ENCODE peak calls at places on chromosomes 2 and 18, in seven cellular contexts. D is adrenal gland, R is body of pancreas, I is esophagus muscularis mucosa, A is tibial nerve, F is Peyer's patch, T is uterus. O is an unnamed sample. For H3K36me3, the result is how much of the 10 kb centered on the place peaks cover.

GRCh38 chr2:241224068-241224850 is 35.8 kb downstream of the ANO7 start:
- DNase-seq in D (peak), R (no peak), I (no peak), A (no peak), F (peak), T (no peak), O (peak)

GRCh38 chr2:188318161-188318749 is 26.6 kb downstream of the GULP1 start:
- DNase-seq in D (no peak), R (no peak), I (no peak), A (no peak), F (no peak), T (no peak), O (no peak)

GRCh38 chr2:240436626-240437180 is 1.2 kb downstream of the GPC1 start:
- DNase-seq in D (peak), R (no peak), I (no peak), A (no peak), F (peak), T (no peak), O (peak)

GRCh38 chr18:24831871-24832665 is 371.6 kb downstream of the HRH4 start:
- DNase-seq in D (no peak), R (no peak), I (no peak), A (no peak), F (no peak), T (no peak), O (no peak)

GRCh38 chr2:106160786-106161261 is 33.3 kb downstream of the UXS1 start:
- DNase-seq in D (peak), R (no peak), I (no peak), A (no peak), F (no peak), T (no peak), O (no peak)

GRCh38 chr18:71597219-71597618 is 946.9 kb downstream of the CBLN2 start:
- DNase-seq in D (no peak), R (no peak), I (no peak), A (no peak), F (no peak), T (no peak), O (no peak)

GRCh38 chr2:73944714-73945113 is 18.0 kb downstream of the DGUOK start:
- DNase-seq in D (no peak), R (no peak), I (no peak), A (no peak), F (no peak), T (no peak), O (no peak)

GRCh38 chr2:180679693-180680092 is 300.7 kb upstream of the UBE2E3 start:
- DNase-seq in D (no peak), R (no peak), I (no peak), A (no peak), F (no peak), T (no peak), O (no peak)

GRCh38 chr18:25594351-25594750 is 242.4 kb upstream of the ZNF521 start:
- DNase-seq in D (no peak), R (no peak), I (no peak), A (no peak), F (no peak), T (no peak), O (no peak)

GRCh38 chr2:128276878-128277675 is 41.6 kb downstream of the HS6ST1 start:
- DNase-seq in D (peak), R (no peak), I (no peak), A (no peak), F (peak), T (no peak), O (no peak)

GRCh38 chr18:4720498-4720897 is 265.4 kb upstream of the DLGAP1 start:
- DNase-seq in D (no peak), R (no peak), I (no peak), A (no peak), F (no peak), T (no peak), O (no peak)

GRCh38 chr2:205496777-205497176 is 185.5 kb upstream of the NRP2 start:
- DNase-seq in D (no peak), R (no peak), I (no peak), A (no peak), F (no peak), T (no peak), O (no peak)

GRCh38 chr2:27885656-27886055 is 4.5 kb downstream of the RBKS start:
- DNase-seq in D (no peak), R (no peak), I (no peak), A (no peak), F (no peak), T (no peak), O (no peak)

GRCh38 chr2:18752667-18753422 is 163.5 kb upstream of the NT5C1B start:
- DNase-seq in D (no peak), R (no peak), I (no peak), A (no peak), F (no peak), T (no peak), O (no peak)

GRCh38 chr2:230985519-230986231 is 10.2 kb upstream of the SPATA3 start:
- DNase-seq in D (no peak), R (no peak), I (no peak), A (no peak), F (no peak), T (no peak), O (no peak)

GRCh38 chr2:229679393-229680125 is 34.8 kb downstream of the DNER start:
- DNase-seq in D (no peak), R (no peak), I (no peak), A (no peak), F (no peak), T (no peak), O (no peak)

GRCh38 chr2:165032559-165032958 is 77.2 kb upstream of the SLC38A11 start:
- DNase-seq in D (no peak), R (no peak), I (no peak), A (no peak), F (no peak), T (no peak), O (no peak)

GRCh38 chr2:121534007-121534406 is 3.3 kb downstream of the RNU4ATAC start:
- DNase-seq in D (no peak), R (no peak), I (no peak), A (no peak), F (no peak), T (no peak), O (no peak)

GRCh38 chr18:686339-687111 is 25.9 kb downstream of the ENOSF1 start:
- DNase-seq in D (no peak), R (no peak), I (no peak), A (no peak), F (no peak), T (no peak), O (no peak)

GRCh38 chr2:122145805-122146204 is 390.4 kb downstream of the TSN start:
- DNase-seq in D (no peak), R (no peak), I (peak), A (no peak), F (no peak), T (no peak), O (no peak)

GRCh38 chr2:237614151-237614720 is 13.2 kb upstream of the LRRFIP1 start:
- DNase-seq in D (no peak), R (peak), I (no peak), A (no peak), F (no peak), T (no peak), O (no peak)

GRCh38 chr2:191927991-191928390 is 81.1 kb upstream of the CAVIN2 start:
- DNase-seq in D (no peak), R (no peak), I (no peak), A (no peak), F (no peak), T (no peak), O (no peak)

GRCh38 chr2:168190590-168191336 is 56.6 kb downstream of the STK39 start:
- DNase-seq in D (no peak), R (no peak), I (no peak), A (no peak), F (no peak), T (no peak), O (no peak)

GRCh38 chr2:218837495-218837894 is 5.9 kb upstream of the PRKAG3 start:
- DNase-seq in D (no peak), R (no peak), I (no peak), A (no peak), F (no peak), T (no peak), O (no peak)

GRCh38 chr18:11497585-11497984 is 111.8 kb upstream of the SLC35G4 start:
- DNase-seq in D (no peak), R (no peak), I (no peak), A (peak), F (no peak), T (no peak), O (no peak)

GRCh38 chr18:74652392-74652988 is 54.8 kb downstream of the ZNF407 start:
- DNase-seq in D (no peak), R (no peak), I (no peak), A (peak), F (no peak), T (no peak), O (no peak)

GRCh38 chr2:196336715-196337617 is 165.6 kb upstream of the STK17B start:
- DNase-seq in D (no peak), R (no peak), I (peak), A (peak), F (no peak), T (no peak), O (no peak)

GRCh38 chr18:50622865-50623393 is 63.0 kb downstream of the MAPK4 start:
- DNase-seq in D (no peak), R (no peak), I (no peak), A (no peak), F (no peak), T (no peak), O (no peak)

GRCh38 chr18:25503567-25504081 is 151.7 kb upstream of the ZNF521 start:
- DNase-seq in D (peak), R (peak), I (no peak), A (peak), F (no peak), T (peak), O (peak)

GRCh38 chr2:60414731-60415130 is 138.7 kb downstream of the BCL11A start:
- DNase-seq in D (no peak), R (no peak), I (no peak), A (no peak), F (no peak), T (no peak), O (no peak)

GRCh38 chr18:22503803-22504202 is 86.1 kb upstream of the CTAGE1 start:
- DNase-seq in D (peak), R (peak), I (no peak), A (no peak), F (no peak), T (peak), O (no peak)

GRCh38 chr2:240291940-240292574 is 143.4 kb upstream of the GPC1 start:
- DNase-seq in D (no peak), R (no peak), I (peak), A (no peak), F (no peak), T (no peak), O (no peak)

GRCh38 chr18:13292736-13293135 is 74.2 kb downstream of the LDLRAD4 start:
- DNase-seq in D (no peak), R (no peak), I (no peak), A (no peak), F (no peak), T (no peak), O (no peak)

GRCh38 chr2:239269173-239269865 is 131.5 kb downstream of the HDAC4 start:
- DNase-seq in D (no peak), R (peak), I (no peak), A (no peak), F (peak), T (no peak), O (no peak)

GRCh38 chr2:41610501-41611242 is 437.1 kb upstream of the PKDCC start:
- DNase-seq in D (peak), R (peak), I (no peak), A (peak), F (no peak), T (peak), O (no peak)

DNA sequence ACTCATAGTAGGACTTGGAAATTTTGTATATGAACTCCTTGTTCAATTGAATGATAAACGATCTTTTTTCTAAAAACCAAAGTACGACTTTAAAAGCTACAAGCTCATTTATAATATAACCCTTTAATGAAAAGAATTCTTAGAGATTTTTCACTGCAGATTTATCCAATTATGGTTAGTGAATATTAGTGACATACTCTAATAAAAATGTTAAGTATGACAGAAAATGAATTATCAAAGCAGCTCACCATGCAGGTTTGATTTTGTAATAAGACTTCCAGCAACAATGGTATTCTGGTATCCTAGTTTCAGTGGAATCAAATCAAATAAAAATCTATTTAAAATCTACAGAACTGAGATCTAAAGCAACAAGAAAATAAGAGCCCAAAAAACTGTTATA is 38.5 kb downstream of the PRPF40A start:
- DNase-seq in D (no peak), R (no peak), I (no peak), A (no peak), F (no peak), T (no peak), O (no peak)
- H3K36me3 ChIP-seq in D (half or more), R (under half), I (half or more), A (under half), F (under half), T (under half), O (under half)

DNA sequence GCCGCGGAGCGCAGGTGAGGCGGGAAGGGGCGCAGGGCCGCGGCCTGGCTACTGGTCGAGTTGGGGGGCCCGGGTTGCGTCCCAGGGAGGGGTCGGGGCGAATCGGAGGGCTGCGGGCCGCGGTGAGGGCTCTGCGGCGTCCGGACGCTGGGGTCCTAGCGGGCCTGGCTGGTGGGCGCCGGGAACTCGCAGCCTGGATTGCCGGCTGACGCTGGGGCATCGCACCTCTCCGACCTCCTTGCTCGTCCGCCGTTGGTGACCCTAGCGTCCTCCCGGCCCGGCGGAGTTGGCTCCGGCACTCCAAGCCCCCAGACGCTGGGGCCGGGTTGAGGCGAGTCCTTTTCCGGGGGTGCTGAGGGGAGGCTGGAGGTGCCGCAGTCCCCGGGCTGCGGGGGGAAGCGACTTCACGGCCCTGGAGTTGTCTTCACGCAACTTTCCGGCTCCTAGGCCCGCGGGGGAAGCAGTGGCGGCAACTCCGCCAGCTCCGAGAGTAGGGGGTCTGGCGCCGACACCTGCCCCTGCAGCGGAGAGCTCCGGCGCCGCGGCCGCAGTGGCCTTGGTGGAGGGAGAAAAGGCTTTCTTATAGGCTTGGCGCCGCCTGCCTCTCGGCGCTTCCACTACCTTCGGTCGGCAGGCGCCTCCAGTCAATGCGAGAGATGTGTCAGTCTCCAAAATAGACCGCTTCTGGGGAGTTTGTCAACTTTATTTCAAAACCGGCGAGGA is 70.3 kb downstream of the HAUS1 start:
- DNase-seq in D (peak), R (peak), I (no peak), A (no peak), F (peak), T (peak), O (peak)
- TF ChIP-seq POLR2A in D (peak), R (no peak), I (peak), A (no peak), F (no peak), T (no peak), O (no peak)

GRCh38 chr2:216181351-216181750 is 72.2 kb downstream of the XRCC5 start:
- DNase-seq in D (no peak), R (no peak), I (no peak), A (no peak), F (no peak), T (no peak), O (no peak)
- H3K36me3 ChIP-seq in D (under half), R (under half), I (under half), A (under half), F (under half), T (under half), O (under half)

DNA sequence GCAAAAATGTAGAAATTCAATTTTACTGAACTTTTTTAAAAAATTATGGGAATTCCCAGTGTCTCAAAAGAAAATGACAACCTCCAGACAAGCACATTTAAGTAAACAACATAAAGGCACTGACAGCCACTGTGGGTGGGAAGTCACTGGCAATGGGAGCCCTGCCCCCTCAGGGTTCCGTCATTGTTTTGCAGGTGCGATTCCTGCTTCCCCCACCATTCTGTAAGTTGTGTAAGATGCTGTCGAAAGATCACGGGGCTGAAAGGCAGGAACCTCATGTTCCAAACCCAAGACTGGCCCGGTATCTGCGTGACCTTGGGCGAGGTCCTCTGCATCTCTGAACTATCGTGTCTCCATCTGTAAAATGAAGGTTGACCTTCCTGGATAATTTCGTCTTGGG is 15.8 kb upstream of the ASPRV1 start:
- DNase-seq in D (no peak), R (no peak), I (no peak), A (no peak), F (peak), T (no peak), O (no peak)
- TF ChIP-seq POLR2A in D (no peak), R (no peak), I (no peak), A (no peak), F (no peak), T (no peak), O (no peak)